ENCODE peak calls at places on chromosome 13, in nine cellular contexts. A is activated CD4-positive, alpha-beta T cell treated with anti-CD3 and anti-CD28 coated beads, Interleukin-2, amount 50 U/mL, for 4 hours; Y is NCI-H1092 treated with DMSO at 0.1 percent for 48 hours; X is choroid plexus epithelial cell; Z is body of pancreas; C is cardiac muscle cell; B is foreskin keratinocyte; K is fibroblast of lung; L is NCI-H187. M is an unnamed sample.

GRCh38 chr13:42405665-42406390 is 133.9 kb downstream of the AKAP11 start:
- DNase-seq in A (peak; percentile 54), Y (no peak), X (peak; percentile 77), Z (no peak), C (peak; percentile 21), B (peak; percentile 85), K (no peak), L (no peak), M (peak; percentile 8)

GRCh38 chr13:28558126-28558525 is 63.2 kb upstream of the FLT1 start:
- DNase-seq in A (no peak), Y (no peak), X (peak; percentile 91), Z (no peak), C (peak; percentile 90), B (no peak), K (peak; percentile 88), L (no peak), M (peak; percentile 97)

GRCh38 chr13:97276862-97277269 is 54.7 kb downstream of the MBNL2 start:
- DNase-seq in A (no peak), Y (no peak), X (peak; percentile 47), Z (no peak), C (no peak), B (no peak), K (peak; percentile 50), L (no peak), M (no peak)

GRCh38 chr13:21297452-21297851 is 121.0 kb downstream of the MRPL57 start:
- DNase-seq in A (no peak), Y (peak; percentile 40), X (peak; percentile 12), Z (no peak), C (no peak), B (no peak), K (no peak), L (no peak), M (no peak)

GRCh38 chr13:109883181-109884180 is 97.1 kb upstream of the IRS2 start:
- DNase-seq in A (no peak), Y (no peak), X (no peak), Z (no peak), C (no peak), B (no peak), K (no peak), L (peak; percentile 44), M (no peak)

GRCh38 chr13:96460571-96460970 is 370.7 kb downstream of the HS6ST3 start:
- DNase-seq in A (no peak), Y (peak; percentile 36), X (peak; percentile 0), Z (peak; percentile 32), C (peak; percentile 0), B (no peak), K (no peak), L (no peak), M (no peak)

GRCh38 chr13:50421457-50422130 is 406.4 kb downstream of the KCNRG start:
- DNase-seq in A (no peak), Y (no peak), X (no peak), Z (no peak), C (no peak), B (no peak), K (peak; percentile 38), L (peak; percentile 41), M (peak; percentile 38)

GRCh38 chr13:38662362-38662761 is 24.5 kb upstream of the FREM2 start:
- DNase-seq in A (no peak), Y (no peak), X (peak; percentile 87), Z (no peak), C (peak; percentile 92), B (no peak), K (peak; percentile 84), L (no peak), M (peak; percentile 16)

GRCh38 chr13:21344662-21345176 is 114.4 kb downstream of the ZDHHC20 start:
- DNase-seq in A (no peak), Y (no peak), X (no peak), Z (no peak), C (no peak), B (no peak), K (no peak), L (no peak), M (no peak)

GRCh38 chr13:20465218-20465879 is 60.3 kb downstream of the CRYL1 start:
- DNase-seq in A (no peak), Y (no peak), X (no peak), Z (no peak), C (peak; percentile 25), B (no peak), K (peak; percentile 38), L (no peak), M (peak; percentile 15)

GRCh38 chr13:72805663-72806341 is 23.9 kb downstream of the PIBF1 start:
- DNase-seq in A (no peak), Y (no peak), X (peak; percentile 23), Z (no peak), C (peak; percentile 33), B (no peak), K (peak; percentile 3), L (no peak), M (no peak)

GRCh38 chr13:38398810-38399493 is 49.3 kb downstream of the UFM1 start:
- DNase-seq in A (no peak), Y (no peak), X (peak; percentile 84), Z (no peak), C (peak; percentile 76), B (peak; percentile 34), K (peak; percentile 73), L (no peak), M (peak; percentile 39)

GRCh38 chr13:95676100-95676774 is 702 bp upstream of the DNAJC3 start:
- DNase-seq in A (no peak), Y (peak; percentile 79), X (peak; percentile 59), Z (peak; percentile 49), C (peak; percentile 53), B (peak; percentile 42), K (peak; percentile 27), L (no peak), M (peak; percentile 39)

GRCh38 chr13:107003911-107004310 is 436.0 kb upstream of the ARGLU1 start:
- DNase-seq in A (no peak), Y (no peak), X (no peak), Z (no peak), C (no peak), B (no peak), K (no peak), L (no peak), M (no peak)

GRCh38 chr13:112984954-112985802 is 16.2 kb downstream of the MCF2L start:
- DNase-seq in A (no peak), Y (no peak), X (no peak), Z (peak; percentile 54), C (no peak), B (no peak), K (no peak), L (no peak), M (no peak)

GRCh38 chr13:28355822-28356371 is 139.0 kb downstream of the FLT1 start:
- DNase-seq in A (no peak), Y (no peak), X (peak; percentile 75), Z (no peak), C (peak; percentile 86), B (no peak), K (no peak), L (no peak), M (peak; percentile 86)

GRCh38 chr13:41403983-41404382 is 53.4 kb upstream of the RGCC start:
- DNase-seq in A (no peak), Y (no peak), X (no peak), Z (no peak), C (no peak), B (no peak), K (no peak), L (no peak), M (no peak)

GRCh38 chr13:106390360-106390759 is 145.1 kb downstream of the EFNB2 start:
- DNase-seq in A (no peak), Y (no peak), X (no peak), Z (no peak), C (no peak), B (no peak), K (no peak), L (no peak), M (no peak)

GRCh38 chr13:43544011-43544410 is 242.8 kb downstream of the ENOX1 start:
- DNase-seq in A (no peak), Y (no peak), X (peak; percentile 28), Z (no peak), C (peak; percentile 30), B (peak; percentile 44), K (peak; percentile 44), L (no peak), M (peak; percentile 58)

GRCh38 chr13:36913463-36913862 is 6.6 kb downstream of the SMAD9 start:
- DNase-seq in A (no peak), Y (no peak), X (no peak), Z (no peak), C (no peak), B (no peak), K (no peak), L (no peak), M (no peak)

GRCh38 chr13:97851269-97851668 is 102.2 kb upstream of the IPO5 start:
- DNase-seq in A (no peak), Y (no peak), X (no peak), Z (no peak), C (peak; percentile 20), B (no peak), K (no peak), L (no peak), M (no peak)

GRCh38 chr13:66139701-66140100 is 1090.4 kb downstream of the PCDH9 start:
- DNase-seq in A (no peak), Y (no peak), X (no peak), Z (no peak), C (no peak), B (no peak), K (no peak), L (no peak), M (no peak)

GRCh38 chr13:75751350-75751749 is 115.2 kb downstream of the LMO7 start:
- DNase-seq in A (no peak), Y (no peak), X (no peak), Z (peak; percentile 44), C (no peak), B (no peak), K (no peak), L (no peak), M (no peak)

GRCh38 chr13:19158526-19158925 is 23.1 kb downstream of the TUBA3C start:
- DNase-seq in A (no peak), Y (no peak), X (no peak), Z (no peak), C (no peak), B (no peak), K (no peak), L (no peak), M (no peak)

GRCh38 chr13:50589651-50590054 is 253.8 kb downstream of the DLEU7 start:
- DNase-seq in A (no peak), Y (no peak), X (peak; percentile 67), Z (no peak), C (peak; percentile 79), B (peak; percentile 56), K (peak; percentile 83), L (no peak), M (peak; percentile 85)

GRCh38 chr13:23915308-23915707 is 18.0 kb upstream of the C1QTNF9B start:
- DNase-seq in A (no peak), Y (peak; percentile 47), X (no peak), Z (no peak), C (no peak), B (no peak), K (no peak), L (no peak), M (no peak)

GRCh38 chr13:111215081-111216047 is 100.3 kb downstream of the ARHGEF7 start:
- DNase-seq in A (no peak), Y (peak; percentile 91), X (no peak), Z (peak; percentile 62), C (no peak), B (no peak), K (no peak), L (no peak), M (no peak)

GRCh38 chr13:113157206-113157928 is 1.1 kb upstream of the PROZ start:
- DNase-seq in A (no peak), Y (no peak), X (no peak), Z (no peak), C (no peak), B (no peak), K (no peak), L (no peak), M (no peak)

GRCh38 chr13:68176486-68176885 is 946.4 kb upstream of the PCDH9 start:
- DNase-seq in A (no peak), Y (no peak), X (peak; percentile 93), Z (no peak), C (peak; percentile 47), B (no peak), K (peak; percentile 89), L (no peak), M (peak; percentile 36)

GRCh38 chr13:26616126-26616525 is 58.6 kb downstream of the WASF3 start:
- DNase-seq in A (no peak), Y (no peak), X (peak; percentile 52), Z (no peak), C (peak; percentile 44), B (peak; percentile 77), K (peak; percentile 21), L (no peak), M (peak; percentile 72)

GRCh38 chr13:61695147-61695546 is 279.5 kb upstream of the PCDH20 start:
- DNase-seq in A (no peak), Y (no peak), X (no peak), Z (no peak), C (no peak), B (peak; percentile 14), K (peak; percentile 47), L (no peak), M (no peak)